ENCODE peak calls at places on chromosomes 5 and 9, in six cellular contexts. One of them, this sample, is unnamed.

GRCh38 chr9:98995971-98996504 is 52.3 kb downstream of the COL15A1 start:
- DNase-seq in GM12878: no peak
- DNase-seq in upper lobe of right lung: no peak
- DNase-seq in AG04449: no peak
- DNase-seq in PC-3: no peak
- DNase-seq in spleen: no peak
- DNase-seq in this sample: no peak

GRCh38 chr9:126033956-126034355 is 286.8 kb downstream of the PBX3 start:
- DNase-seq in GM12878: no peak
- DNase-seq in upper lobe of right lung: no peak
- DNase-seq in AG04449: no peak
- DNase-seq in PC-3: no peak
- DNase-seq in spleen: peak
- DNase-seq in this sample: no peak

GRCh38 chr5:8829322-8830029 is 716.4 kb downstream of the SEMA5A start:
- DNase-seq in GM12878: no peak
- DNase-seq in upper lobe of right lung: no peak
- DNase-seq in AG04449: peak
- DNase-seq in PC-3: peak
- DNase-seq in spleen: no peak
- DNase-seq in this sample: peak

GRCh38 chr5:543755-544674 is 19.8 kb upstream of the SLC9A3 start:
- DNase-seq in GM12878: peak
- DNase-seq in upper lobe of right lung: peak
- DNase-seq in AG04449: no peak
- DNase-seq in PC-3: no peak
- DNase-seq in spleen: peak
- DNase-seq in this sample: no peak

GRCh38 chr5:94670726-94671125 is 52.3 kb downstream of the SLF1 start:
- DNase-seq in GM12878: no peak
- DNase-seq in upper lobe of right lung: no peak
- DNase-seq in AG04449: no peak
- DNase-seq in PC-3: no peak
- DNase-seq in spleen: no peak
- DNase-seq in this sample: no peak

GRCh38 chr9:113622600-113623400 is 159.3 kb downstream of the RGS3 start:
- DNase-seq in GM12878: peak
- DNase-seq in upper lobe of right lung: peak
- DNase-seq in AG04449: no peak
- DNase-seq in PC-3: peak
- DNase-seq in spleen: peak
- DNase-seq in this sample: peak

GRCh38 chr5:126339215-126339805 is 83.9 kb upstream of the GRAMD2B start:
- DNase-seq in GM12878: no peak
- DNase-seq in upper lobe of right lung: no peak
- DNase-seq in AG04449: peak
- DNase-seq in PC-3: peak
- DNase-seq in spleen: no peak
- DNase-seq in this sample: peak

GRCh38 chr5:124822647-124823046 is 76.2 kb upstream of the ZNF608 start:
- DNase-seq in GM12878: no peak
- DNase-seq in upper lobe of right lung: no peak
- DNase-seq in AG04449: no peak
- DNase-seq in PC-3: no peak
- DNase-seq in spleen: no peak
- DNase-seq in this sample: no peak

GRCh38 chr9:18060304-18060934 is 413.5 kb upstream of the ADAMTSL1 start:
- DNase-seq in GM12878: no peak
- DNase-seq in upper lobe of right lung: no peak
- DNase-seq in AG04449: no peak
- DNase-seq in PC-3: peak
- DNase-seq in spleen: no peak
- DNase-seq in this sample: no peak

GRCh38 chr5:616342-617039 is 4.4 kb downstream of the CEP72 start:
- DNase-seq in GM12878: no peak
- DNase-seq in upper lobe of right lung: peak
- DNase-seq in AG04449: no peak
- DNase-seq in PC-3: no peak
- DNase-seq in spleen: peak
- DNase-seq in this sample: no peak

GRCh38 chr9:78215706-78216105 is 20.2 kb upstream of the CEP78 start:
- DNase-seq in GM12878: no peak
- DNase-seq in upper lobe of right lung: no peak
- DNase-seq in AG04449: peak
- DNase-seq in PC-3: no peak
- DNase-seq in spleen: no peak
- DNase-seq in this sample: no peak

GRCh38 chr9:128142596-128142995 is 6.7 kb upstream of the LCN2 start:
- DNase-seq in GM12878: no peak
- DNase-seq in upper lobe of right lung: no peak
- DNase-seq in AG04449: no peak
- DNase-seq in PC-3: no peak
- DNase-seq in spleen: peak
- DNase-seq in this sample: no peak

GRCh38 chr5:1188464-1188863 is 12.9 kb upstream of the SLC6A19 start:
- DNase-seq in GM12878: no peak
- DNase-seq in upper lobe of right lung: no peak
- DNase-seq in AG04449: no peak
- DNase-seq in PC-3: no peak
- DNase-seq in spleen: no peak
- DNase-seq in this sample: no peak

GRCh38 chr9:18268381-18268780 is 205.6 kb upstream of the ADAMTSL1 start:
- DNase-seq in GM12878: no peak
- DNase-seq in upper lobe of right lung: no peak
- DNase-seq in AG04449: no peak
- DNase-seq in PC-3: peak
- DNase-seq in spleen: no peak
- DNase-seq in this sample: peak

GRCh38 chr9:121736964-121737462 is 85.6 kb downstream of the DAB2IP start:
- DNase-seq in GM12878: no peak
- DNase-seq in upper lobe of right lung: peak
- DNase-seq in AG04449: no peak
- DNase-seq in PC-3: peak
- DNase-seq in spleen: no peak
- DNase-seq in this sample: no peak

GRCh38 chr5:130605200-130605599 is 559.9 kb downstream of the HINT1 start:
- DNase-seq in GM12878: no peak
- DNase-seq in upper lobe of right lung: no peak
- DNase-seq in AG04449: no peak
- DNase-seq in PC-3: peak
- DNase-seq in spleen: no peak
- DNase-seq in this sample: no peak

GRCh38 chr5:61280766-61281427 is 51.2 kb upstream of the ZSWIM6 start:
- DNase-seq in GM12878: no peak
- DNase-seq in upper lobe of right lung: peak
- DNase-seq in AG04449: no peak
- DNase-seq in PC-3: peak
- DNase-seq in spleen: no peak
- DNase-seq in this sample: no peak

GRCh38 chr9:70403618-70404025 is 10.8 kb downstream of the KLF9 start:
- DNase-seq in GM12878: no peak
- DNase-seq in upper lobe of right lung: no peak
- DNase-seq in AG04449: no peak
- DNase-seq in PC-3: no peak
- DNase-seq in spleen: no peak
- DNase-seq in this sample: peak

GRCh38 chr9:115209601-115210306 is 91.8 kb upstream of the TNC start:
- DNase-seq in GM12878: peak
- DNase-seq in upper lobe of right lung: no peak
- DNase-seq in AG04449: no peak
- DNase-seq in PC-3: peak
- DNase-seq in spleen: no peak
- DNase-seq in this sample: peak

GRCh38 chr5:131999991-132000490 is 11.4 kb downstream of the ACSL6 start:
- DNase-seq in GM12878: no peak
- DNase-seq in upper lobe of right lung: peak
- DNase-seq in AG04449: no peak
- DNase-seq in PC-3: no peak
- DNase-seq in spleen: peak
- DNase-seq in this sample: no peak

GRCh38 chr5:159971038-159971437 is 37.9 kb upstream of the TTC1 start:
- DNase-seq in GM12878: no peak
- DNase-seq in upper lobe of right lung: no peak
- DNase-seq in AG04449: peak
- DNase-seq in PC-3: peak
- DNase-seq in spleen: no peak
- DNase-seq in this sample: peak

GRCh38 chr9:121686930-121687541 is 35.6 kb downstream of the DAB2IP start:
- DNase-seq in GM12878: peak
- DNase-seq in upper lobe of right lung: peak
- DNase-seq in AG04449: no peak
- DNase-seq in PC-3: peak
- DNase-seq in spleen: peak
- DNase-seq in this sample: peak

GRCh38 chr5:10457682-10458574 is 16.2 kb downstream of the ROPN1L start:
- DNase-seq in GM12878: no peak
- DNase-seq in upper lobe of right lung: no peak
- DNase-seq in AG04449: no peak
- DNase-seq in PC-3: peak
- DNase-seq in spleen: peak
- DNase-seq in this sample: no peak

GRCh38 chr5:156473271-156473935 is 146.4 kb downstream of the SGCD start:
- DNase-seq in GM12878: no peak
- DNase-seq in upper lobe of right lung: no peak
- DNase-seq in AG04449: no peak
- DNase-seq in PC-3: no peak
- DNase-seq in spleen: no peak
- DNase-seq in this sample: peak

GRCh38 chr5:52989025-52989780 is at the start of gene ITGA2:
- DNase-seq in GM12878: no peak
- DNase-seq in upper lobe of right lung: peak
- DNase-seq in AG04449: no peak
- DNase-seq in PC-3: peak
- DNase-seq in spleen: peak
- DNase-seq in this sample: peak

GRCh38 chr9:107866912-107867311 is 377.3 kb upstream of the KLF4 start:
- DNase-seq in GM12878: no peak
- DNase-seq in upper lobe of right lung: no peak
- DNase-seq in AG04449: no peak
- DNase-seq in PC-3: no peak
- DNase-seq in spleen: no peak
- DNase-seq in this sample: peak

GRCh38 chr5:158276692-158277091 is 417.7 kb upstream of the CLINT1 start:
- DNase-seq in GM12878: no peak
- DNase-seq in upper lobe of right lung: no peak
- DNase-seq in AG04449: no peak
- DNase-seq in PC-3: no peak
- DNase-seq in spleen: no peak
- DNase-seq in this sample: no peak

GRCh38 chr9:91433180-91433579 is 9.5 kb upstream of the NFIL3 start:
- DNase-seq in GM12878: no peak
- DNase-seq in upper lobe of right lung: no peak
- DNase-seq in AG04449: peak
- DNase-seq in PC-3: peak
- DNase-seq in spleen: no peak
- DNase-seq in this sample: peak
- TF ChIP-seq CTCF in GM12878: no peak
- TF ChIP-seq CTCF in upper lobe of right lung: peak
- TF ChIP-seq CTCF in AG04449: peak
- TF ChIP-seq CTCF in PC-3: peak
- TF ChIP-seq CTCF in spleen: peak
- TF ChIP-seq CTCF in this sample: peak

DNA sequence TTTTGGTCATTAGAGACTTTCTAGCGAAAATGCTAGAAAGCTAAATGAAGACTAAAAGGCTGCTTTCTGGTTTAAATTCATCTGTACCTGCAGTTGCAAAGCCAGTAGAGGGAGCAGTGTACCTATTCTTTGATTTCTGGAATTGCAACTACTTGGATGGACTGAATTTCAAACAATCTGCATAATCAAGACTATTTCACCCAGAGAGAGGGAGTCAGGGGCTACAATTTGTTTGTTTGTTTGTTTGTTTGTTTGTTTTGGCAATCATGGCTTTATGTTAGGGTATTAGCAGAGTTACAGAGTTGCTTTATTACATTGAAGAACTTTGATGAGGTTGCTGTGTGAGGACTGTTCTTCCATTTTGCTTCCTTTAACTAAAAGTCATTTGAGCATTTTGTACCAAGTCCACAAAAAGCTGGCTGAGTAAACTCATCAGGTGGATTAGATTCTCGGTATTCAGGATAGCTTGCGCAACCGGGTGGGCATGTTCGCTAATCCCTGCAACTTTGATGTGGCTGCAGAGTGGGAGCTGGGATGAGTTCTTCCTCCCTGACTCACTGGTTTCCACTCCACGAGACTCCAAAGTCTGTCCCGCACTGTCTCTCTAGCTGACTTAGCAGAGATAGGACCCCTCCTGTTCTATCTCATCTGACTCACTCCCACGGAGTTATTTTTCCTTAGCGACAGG is 80.0 kb upstream of the TUT7 start:
- DNase-seq in GM12878: no peak
- DNase-seq in upper lobe of right lung: no peak
- DNase-seq in AG04449: no peak
- DNase-seq in PC-3: peak
- DNase-seq in spleen: no peak
- DNase-seq in this sample: peak
- H3K4me3 ChIP-seq in GM12878: no peak
- H3K4me3 ChIP-seq in upper lobe of right lung: no peak
- H3K4me3 ChIP-seq in AG04449: peak
- H3K4me3 ChIP-seq in PC-3: no peak
- H3K4me3 ChIP-seq in spleen: no peak
- H3K4me3 ChIP-seq in this sample: peak

GRCh38 chr9:123928471-123929176 is 1.3 kb downstream of the DENND1A start:
- DNase-seq in GM12878: no peak
- DNase-seq in upper lobe of right lung: no peak
- DNase-seq in AG04449: no peak
- DNase-seq in PC-3: peak
- DNase-seq in spleen: no peak
- DNase-seq in this sample: peak
- TF ChIP-seq CTCF in GM12878: no peak
- TF ChIP-seq CTCF in upper lobe of right lung: no peak
- TF ChIP-seq CTCF in AG04449: no peak
- TF ChIP-seq CTCF in PC-3: no peak
- TF ChIP-seq CTCF in spleen: no peak
- TF ChIP-seq CTCF in this sample: no peak

DNA sequence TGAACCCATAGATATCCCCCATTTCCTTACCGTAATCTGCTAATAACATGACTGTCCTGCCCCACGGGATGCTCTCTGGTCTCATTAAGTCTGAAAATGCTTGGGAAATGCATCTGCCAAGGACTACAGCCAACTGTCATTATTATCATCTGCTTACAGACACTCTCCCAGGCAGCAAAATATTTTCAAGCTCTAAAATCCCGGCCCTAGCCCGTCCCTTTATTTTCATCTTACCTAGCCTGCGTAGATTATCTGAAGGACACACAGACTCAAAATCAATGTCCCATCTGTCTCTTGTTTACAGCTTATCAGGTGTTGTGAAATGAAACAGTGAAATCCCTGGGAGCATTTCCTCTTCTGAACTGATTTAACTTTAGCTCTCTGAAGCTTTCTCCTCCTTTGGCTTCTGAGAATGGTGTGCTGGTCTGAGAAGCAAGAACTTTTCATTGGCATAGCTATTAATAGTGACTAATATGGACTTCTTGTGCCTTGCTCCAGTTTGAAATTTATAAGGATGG is 126.9 kb upstream of the OSMR start:
- DNase-seq in GM12878: no peak
- DNase-seq in upper lobe of right lung: no peak
- DNase-seq in AG04449: no peak
- DNase-seq in PC-3: no peak
- DNase-seq in spleen: no peak
- DNase-seq in this sample: no peak
- H3K4me3 ChIP-seq in GM12878: no peak
- H3K4me3 ChIP-seq in upper lobe of right lung: no peak
- H3K4me3 ChIP-seq in AG04449: no peak
- H3K4me3 ChIP-seq in PC-3: no peak
- H3K4me3 ChIP-seq in spleen: no peak
- H3K4me3 ChIP-seq in this sample: no peak

This sample was measured in astrocyte of the spinal cord.